ENCODE peak calls at places on chromosomes 5 and 9, in four cellular contexts. V is mammary epithelial cell, U is HFF-Myc, F is BJ. O is an unnamed sample.

GRCh38 chr9:14478175-14479165 is 164.5 kb upstream of the NFIB start:
- DNase-seq in V (no peak), U (no peak), F (no peak), O (no peak)

GRCh38 chr9:114988962-114989599 is 58.7 kb upstream of the TNFSF8 start:
- DNase-seq in V (peak), U (no peak), F (no peak), O (no peak)

GRCh38 chr9:85416720-85417119 is 325.0 kb downstream of the AGTPBP1 start:
- DNase-seq in V (no peak), U (no peak), F (no peak), O (no peak)

GRCh38 chr9:112049834-112050516 is 125.1 kb downstream of the SUSD1 start:
- DNase-seq in V (no peak), U (no peak), F (peak), O (no peak)

GRCh38 chr5:27437594-27438200 is 399.3 kb upstream of the CDH9 start:
- DNase-seq in V (no peak), U (no peak), F (no peak), O (no peak)

GRCh38 chr5:80623911-80624457 is 30.5 kb upstream of the MSH3 start:
- DNase-seq in V (no peak), U (no peak), F (no peak), O (no peak)

GRCh38 chr9:130638278-130639118 is 25.9 kb upstream of the PRDM12 start:
- DNase-seq in V (no peak), U (no peak), F (no peak), O (no peak)

GRCh38 chr9:135857371-135857786 is 50.0 kb downstream of the CAMSAP1 start:
- DNase-seq in V (peak), U (no peak), F (peak), O (no peak)

GRCh38 chr5:119285070-119285916 is 70.5 kb upstream of the TNFAIP8 start:
- DNase-seq in V (no peak), U (no peak), F (no peak), O (no peak)

GRCh38 chr9:137382444-137382727 is 40.6 kb downstream of the EXD3 start:
- DNase-seq in V (no peak), U (no peak), F (no peak), O (no peak)

GRCh38 chr5:74642543-74642863 is 2.0 kb upstream of the ENC1 start:
- DNase-seq in V (no peak), U (no peak), F (no peak), O (no peak)

GRCh38 chr5:139392678-139393496 is 2.0 kb downstream of the PROB1 start:
- DNase-seq in V (no peak), U (no peak), F (no peak), O (no peak)

GRCh38 chr9:81557957-81558791 is 131.2 kb downstream of the TLE1 start:
- DNase-seq in V (peak), U (peak), F (peak), O (peak)

GRCh38 chr5:56818409-56819026 is 3.2 kb downstream of the MAP3K1 start:
- DNase-seq in V (peak), U (no peak), F (no peak), O (no peak)

GRCh38 chr9:110536802-110537201 is 42.7 kb downstream of the SVEP1 start:
- DNase-seq in V (peak), U (no peak), F (peak), O (peak)
- H3K4me3 ChIP-seq in V (no peak), U (no peak), F (no peak), O (no peak)

DNA sequence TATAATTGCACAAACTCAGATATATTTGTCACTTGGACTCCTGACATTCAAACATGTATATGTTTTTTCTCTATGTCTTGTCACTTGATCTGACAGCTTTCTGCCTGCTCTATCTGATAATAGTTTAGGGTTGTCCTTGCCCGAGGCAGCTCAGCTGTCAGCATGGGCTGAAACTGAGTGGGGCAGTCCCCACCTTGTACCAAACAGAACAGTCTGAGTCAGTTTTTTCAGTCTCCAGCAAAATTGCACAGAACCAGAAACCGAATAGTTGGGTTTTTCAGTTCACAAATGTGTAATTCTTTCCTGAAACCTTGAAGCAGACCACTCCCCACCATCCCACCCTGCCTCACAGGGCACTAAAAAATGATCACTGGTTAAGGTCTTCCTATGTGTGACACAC is 9.5 kb upstream of the HAND1 start:
- DNase-seq in V (no peak), U (no peak), F (no peak), O (no peak)
- H3K4me3 ChIP-seq in V (no peak), U (no peak), F (no peak), O (no peak)

DNA sequence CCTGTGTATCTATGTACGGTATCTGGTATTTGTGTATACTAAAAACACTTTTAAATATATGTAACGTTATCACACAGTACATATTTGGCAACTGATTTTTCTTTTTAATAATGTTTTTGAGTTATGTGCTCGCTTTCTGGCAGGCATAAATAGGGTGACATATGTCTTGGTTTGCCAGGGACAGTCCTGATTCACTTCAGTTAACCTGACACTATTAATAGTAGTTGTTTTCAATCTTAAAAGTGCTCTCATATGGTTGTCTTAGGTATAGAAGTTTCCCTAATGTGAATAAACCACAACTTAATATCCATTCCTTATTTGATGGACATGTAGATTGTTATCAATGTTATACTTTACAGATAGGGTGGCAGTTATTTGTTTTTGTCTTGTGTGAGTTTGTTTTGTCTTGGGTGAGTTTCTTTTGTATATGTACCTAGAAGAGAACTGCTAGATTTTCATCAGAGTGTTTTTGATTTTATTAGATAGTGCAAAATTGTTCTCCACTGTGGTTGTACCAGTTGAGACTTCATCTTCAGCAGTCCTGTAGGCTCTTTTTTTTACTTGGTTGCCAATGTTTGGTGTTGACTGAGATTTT is 7.9 kb downstream of the G3BP1 start:
- DNase-seq in V (no peak), U (no peak), F (no peak), O (no peak)
- H3K4me3 ChIP-seq in V (no peak), U (no peak), F (no peak), O (no peak)

GRCh38 chr5:135137146-135137915 is 103.3 kb upstream of the PITX1 start:
- DNase-seq in V (no peak), U (no peak), F (no peak), O (no peak)

GRCh38 chr5:135139397-135140134 is 105.5 kb upstream of the PITX1 start:
- DNase-seq in V (peak), U (peak), F (peak), O (peak)

GRCh38 chr5:135138116-135138850 is 104.3 kb upstream of the PITX1 start:
- DNase-seq in V (peak), U (no peak), F (no peak), O (no peak)

GRCh38 chr5:135141303-135142268 is 107.6 kb upstream of the PITX1 start:
- DNase-seq in V (peak), U (no peak), F (no peak), O (no peak)

GRCh38 chr5:135140805-135141204 is 106.8 kb upstream of the PITX1 start:
- DNase-seq in V (peak), U (no peak), F (no peak), O (peak)
- H3K4me3 ChIP-seq in V (no peak), U (no peak), F (no peak), O (no peak)

GRCh38 chr5:145680169-145680568 is 155.0 kb downstream of the PRELID2 start:
- DNase-seq in V (no peak), U (no peak), F (no peak), O (no peak)

GRCh38 chr5:145680744-145681143 is 154.4 kb downstream of the PRELID2 start:
- DNase-seq in V (no peak), U (no peak), F (no peak), O (no peak)

GRCh38 chr5:145682197-145682895 is 152.8 kb downstream of the PRELID2 start:
- DNase-seq in V (no peak), U (no peak), F (no peak), O (no peak)

GRCh38 chr5:145681686-145682085 is 153.5 kb downstream of the PRELID2 start:
- DNase-seq in V (peak), U (peak), F (peak), O (no peak)

GRCh38 chr5:145681216-145681615 is 153.9 kb downstream of the PRELID2 start:
- DNase-seq in V (no peak), U (no peak), F (no peak), O (no peak)
- H3K4me3 ChIP-seq in V (no peak), U (no peak), F (no peak), O (no peak)

GRCh38 chr5:59600153-59600552 is 293.4 kb downstream of the PDE4D start:
- DNase-seq in V (no peak), U (no peak), F (no peak), O (no peak)

GRCh38 chr5:59596586-59597348 is 296.8 kb downstream of the PDE4D start:
- DNase-seq in V (peak), U (no peak), F (no peak), O (no peak)

GRCh38 chr5:59599729-59600128 is 293.8 kb downstream of the PDE4D start:
- DNase-seq in V (no peak), U (no peak), F (no peak), O (no peak)

GRCh38 chr5:59597690-59598546 is 295.6 kb downstream of the PDE4D start:
- DNase-seq in V (no peak), U (no peak), F (no peak), O (no peak)

GRCh38 chr5:59598547-59598874 is 295.0 kb downstream of the PDE4D start:
- DNase-seq in V (peak), U (no peak), F (no peak), O (no peak)
- H3K4me3 ChIP-seq in V (no peak), U (no peak), F (no peak), O (no peak)

DNA sequence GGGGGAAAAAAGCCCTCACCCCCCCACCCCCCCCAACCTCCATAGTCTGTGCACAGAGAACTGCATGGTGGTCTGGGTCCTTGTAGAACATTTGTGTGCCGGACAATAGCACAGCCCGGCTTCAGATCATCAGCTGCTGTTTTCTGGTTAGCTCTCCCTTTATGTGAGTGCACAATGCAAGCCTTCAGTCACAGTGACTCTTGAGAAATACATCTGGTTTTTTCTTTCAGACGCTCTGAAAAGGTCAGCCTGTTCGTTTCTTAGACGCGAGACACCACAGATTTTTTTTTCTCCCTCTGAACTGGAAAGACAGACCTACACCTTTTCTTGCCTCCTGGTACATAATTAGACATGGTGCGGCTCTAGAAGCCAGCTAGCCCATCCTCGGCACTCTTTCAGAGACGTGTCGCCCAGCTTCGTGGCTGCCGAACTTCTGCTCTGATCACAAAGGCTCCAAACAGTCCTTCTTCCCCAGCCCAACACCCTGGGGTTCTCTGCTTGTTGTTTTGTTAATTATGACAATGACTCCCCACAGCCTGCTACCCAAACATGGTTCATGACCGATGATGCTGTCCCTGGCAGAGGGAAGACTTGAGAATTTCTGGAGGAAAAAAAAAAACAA is 241.6 kb upstream of the ZNF462 start:
- DNase-seq in V (no peak), U (no peak), F (no peak), O (no peak)
- H3K4me3 ChIP-seq in V (no peak), U (no peak), F (no peak), O (no peak)